ENCODE peak calls at places on chromosomes 2 and 18, in nine cellular contexts. One of them, this sample, is unnamed.

GRCh38 chr18:26654173-26655009 is 106.0 kb upstream of the KCTD1 start:
- DNase-seq in GM23248: no peak
- DNase-seq in AG04450: no peak
- DNase-seq in aorta: no peak
- DNase-seq in A549: no peak
- DNase-seq in CD4-positive, CD25-positive, alpha-beta regulatory T cell: no peak
- DNase-seq in endodermal cell: no peak
- DNase-seq in pancreas: no peak
- DNase-seq in astrocyte: no peak
- DNase-seq in this sample: no peak

GRCh38 chr2:81304154-81304830 is 999.7 kb upstream of the LRRTM1 start:
- DNase-seq in GM23248: no peak
- DNase-seq in AG04450: no peak
- DNase-seq in aorta: no peak
- DNase-seq in A549: no peak
- DNase-seq in CD4-positive, CD25-positive, alpha-beta regulatory T cell: no peak
- DNase-seq in endodermal cell: peak; percentile 62
- DNase-seq in pancreas: no peak
- DNase-seq in astrocyte: peak; percentile 26
- DNase-seq in this sample: no peak

GRCh38 chr2:203720011-203720410 is 13.6 kb downstream of the CD28 start:
- DNase-seq in GM23248: no peak
- DNase-seq in AG04450: no peak
- DNase-seq in aorta: no peak
- DNase-seq in A549: no peak
- DNase-seq in CD4-positive, CD25-positive, alpha-beta regulatory T cell: peak; percentile 20
- DNase-seq in endodermal cell: peak; percentile 61
- DNase-seq in pancreas: no peak
- DNase-seq in astrocyte: no peak
- DNase-seq in this sample: no peak

GRCh38 chr2:118913805-118914645 is 28.0 kb upstream of the MARCO start:
- DNase-seq in GM23248: peak; percentile 39
- DNase-seq in AG04450: no peak
- DNase-seq in aorta: no peak
- DNase-seq in A549: peak; percentile 2
- DNase-seq in CD4-positive, CD25-positive, alpha-beta regulatory T cell: no peak
- DNase-seq in endodermal cell: no peak
- DNase-seq in pancreas: no peak
- DNase-seq in astrocyte: no peak
- DNase-seq in this sample: peak; percentile 83

GRCh38 chr2:191187105-191187829 is 36.5 kb upstream of the STAT4 start:
- DNase-seq in GM23248: no peak
- DNase-seq in AG04450: no peak
- DNase-seq in aorta: no peak
- DNase-seq in A549: no peak
- DNase-seq in CD4-positive, CD25-positive, alpha-beta regulatory T cell: no peak
- DNase-seq in endodermal cell: no peak
- DNase-seq in pancreas: no peak
- DNase-seq in astrocyte: peak; percentile 48
- DNase-seq in this sample: no peak

GRCh38 chr18:76490701-76491171 is 4.3 kb downstream of the ZNF516 start:
- DNase-seq in GM23248: peak; percentile 70
- DNase-seq in AG04450: no peak
- DNase-seq in aorta: peak; percentile 61
- DNase-seq in A549: peak; percentile 13
- DNase-seq in CD4-positive, CD25-positive, alpha-beta regulatory T cell: peak; percentile 28
- DNase-seq in endodermal cell: peak; percentile 86
- DNase-seq in pancreas: peak; percentile 81
- DNase-seq in astrocyte: peak; percentile 10
- DNase-seq in this sample: peak; percentile 45

GRCh38 chr18:48048251-48048650 is 117.8 kb upstream of the SMAD2 start:
- DNase-seq in GM23248: no peak
- DNase-seq in AG04450: no peak
- DNase-seq in aorta: no peak
- DNase-seq in A549: no peak
- DNase-seq in CD4-positive, CD25-positive, alpha-beta regulatory T cell: no peak
- DNase-seq in endodermal cell: no peak
- DNase-seq in pancreas: no peak
- DNase-seq in astrocyte: no peak
- DNase-seq in this sample: no peak

GRCh38 chr2:7083580-7084509 is 166.6 kb downstream of the RNF144A start:
- DNase-seq in GM23248: peak; percentile 54
- DNase-seq in AG04450: no peak
- DNase-seq in aorta: no peak
- DNase-seq in A549: no peak
- DNase-seq in CD4-positive, CD25-positive, alpha-beta regulatory T cell: no peak
- DNase-seq in endodermal cell: peak; percentile 79
- DNase-seq in pancreas: no peak
- DNase-seq in astrocyte: peak; percentile 18
- DNase-seq in this sample: peak; percentile 19

GRCh38 chr2:61288070-61288841 is 126.3 kb downstream of the C2orf74 start:
- DNase-seq in GM23248: peak; percentile 19
- DNase-seq in AG04450: no peak
- DNase-seq in aorta: no peak
- DNase-seq in A549: no peak
- DNase-seq in CD4-positive, CD25-positive, alpha-beta regulatory T cell: no peak
- DNase-seq in endodermal cell: no peak
- DNase-seq in pancreas: no peak
- DNase-seq in astrocyte: no peak
- DNase-seq in this sample: no peak

GRCh38 chr2:6443424-6443823 is 422.3 kb downstream of the CMPK2 start:
- DNase-seq in GM23248: no peak
- DNase-seq in AG04450: no peak
- DNase-seq in aorta: no peak
- DNase-seq in A549: no peak
- DNase-seq in CD4-positive, CD25-positive, alpha-beta regulatory T cell: no peak
- DNase-seq in endodermal cell: no peak
- DNase-seq in pancreas: no peak
- DNase-seq in astrocyte: peak; percentile 26
- DNase-seq in this sample: no peak

GRCh38 chr2:32647180-32647651 is 19.4 kb downstream of the TTC27 start:
- DNase-seq in GM23248: peak; percentile 84
- DNase-seq in AG04450: peak; percentile 39
- DNase-seq in aorta: no peak
- DNase-seq in A549: no peak
- DNase-seq in CD4-positive, CD25-positive, alpha-beta regulatory T cell: no peak
- DNase-seq in endodermal cell: no peak
- DNase-seq in pancreas: no peak
- DNase-seq in astrocyte: peak; percentile 95
- DNase-seq in this sample: no peak

GRCh38 chr2:175203621-175204496 is 22.3 kb upstream of the ATP5MC3 start:
- DNase-seq in GM23248: peak; percentile 72
- DNase-seq in AG04450: peak; percentile 24
- DNase-seq in aorta: no peak
- DNase-seq in A549: peak; percentile 21
- DNase-seq in CD4-positive, CD25-positive, alpha-beta regulatory T cell: no peak
- DNase-seq in endodermal cell: peak; percentile 89
- DNase-seq in pancreas: peak; percentile 52
- DNase-seq in astrocyte: peak; percentile 16
- DNase-seq in this sample: peak; percentile 29

GRCh38 chr2:175206866-175207265 is 25.4 kb upstream of the ATP5MC3 start:
- DNase-seq in GM23248: no peak
- DNase-seq in AG04450: no peak
- DNase-seq in aorta: no peak
- DNase-seq in A549: no peak
- DNase-seq in CD4-positive, CD25-positive, alpha-beta regulatory T cell: no peak
- DNase-seq in endodermal cell: no peak
- DNase-seq in pancreas: no peak
- DNase-seq in astrocyte: no peak
- DNase-seq in this sample: no peak

GRCh38 chr2:175207741-175208438 is 26.4 kb upstream of the ATP5MC3 start:
- DNase-seq in GM23248: no peak
- DNase-seq in AG04450: no peak
- DNase-seq in aorta: no peak
- DNase-seq in A549: no peak
- DNase-seq in CD4-positive, CD25-positive, alpha-beta regulatory T cell: no peak
- DNase-seq in endodermal cell: no peak
- DNase-seq in pancreas: peak; percentile 29
- DNase-seq in astrocyte: peak; percentile 3
- DNase-seq in this sample: no peak

GRCh38 chr2:175205523-175205922 is 24.0 kb upstream of the ATP5MC3 start:
- DNase-seq in GM23248: peak; percentile 53
- DNase-seq in AG04450: no peak
- DNase-seq in aorta: no peak
- DNase-seq in A549: no peak
- DNase-seq in CD4-positive, CD25-positive, alpha-beta regulatory T cell: no peak
- DNase-seq in endodermal cell: no peak
- DNase-seq in pancreas: no peak
- DNase-seq in astrocyte: peak; percentile 71
- DNase-seq in this sample: peak; percentile 25
- H3K9me3 ChIP-seq in GM23248: no peaks in the 10 kb centered on the region
- H3K9me3 ChIP-seq in AG04450: no peaks in the 10 kb centered on the region
- H3K9me3 ChIP-seq in aorta: no peaks in the 10 kb centered on the region
- H3K9me3 ChIP-seq in A549: no peaks in the 10 kb centered on the region
- H3K9me3 ChIP-seq in CD4-positive, CD25-positive, alpha-beta regulatory T cell: no peaks in the 10 kb centered on the region
- H3K9me3 ChIP-seq in endodermal cell: peaks cover 1% of the 10 kb centered on the region
- H3K9me3 ChIP-seq in pancreas: no peaks in the 10 kb centered on the region
- H3K9me3 ChIP-seq in astrocyte: no peaks in the 10 kb centered on the region
- H3K9me3 ChIP-seq in this sample: no peaks in the 10 kb centered on the region

GRCh38 chr2:149877913-149878312 is 290.3 kb upstream of the MMADHC start:
- DNase-seq in GM23248: peak; percentile 78
- DNase-seq in AG04450: no peak
- DNase-seq in aorta: no peak
- DNase-seq in A549: no peak
- DNase-seq in CD4-positive, CD25-positive, alpha-beta regulatory T cell: no peak
- DNase-seq in endodermal cell: no peak
- DNase-seq in pancreas: no peak
- DNase-seq in astrocyte: peak; percentile 40
- DNase-seq in this sample: peak; percentile 72

GRCh38 chr2:149871091-149871885 is 283.7 kb upstream of the MMADHC start:
- DNase-seq in GM23248: no peak
- DNase-seq in AG04450: no peak
- DNase-seq in aorta: no peak
- DNase-seq in A549: no peak
- DNase-seq in CD4-positive, CD25-positive, alpha-beta regulatory T cell: no peak
- DNase-seq in endodermal cell: no peak
- DNase-seq in pancreas: no peak
- DNase-seq in astrocyte: no peak
- DNase-seq in this sample: no peak

GRCh38 chr2:149877064-149877463 is 289.5 kb upstream of the MMADHC start:
- DNase-seq in GM23248: no peak
- DNase-seq in AG04450: no peak
- DNase-seq in aorta: no peak
- DNase-seq in A549: no peak
- DNase-seq in CD4-positive, CD25-positive, alpha-beta regulatory T cell: no peak
- DNase-seq in endodermal cell: no peak
- DNase-seq in pancreas: no peak
- DNase-seq in astrocyte: no peak
- DNase-seq in this sample: no peak

GRCh38 chr2:149872041-149872440 is 284.5 kb upstream of the MMADHC start:
- DNase-seq in GM23248: peak; percentile 16
- DNase-seq in AG04450: no peak
- DNase-seq in aorta: no peak
- DNase-seq in A549: no peak
- DNase-seq in CD4-positive, CD25-positive, alpha-beta regulatory T cell: no peak
- DNase-seq in endodermal cell: no peak
- DNase-seq in pancreas: no peak
- DNase-seq in astrocyte: peak; percentile 29
- DNase-seq in this sample: no peak

GRCh38 chr2:149872638-149873037 is 285.1 kb upstream of the MMADHC start:
- DNase-seq in GM23248: no peak
- DNase-seq in AG04450: no peak
- DNase-seq in aorta: no peak
- DNase-seq in A549: no peak
- DNase-seq in CD4-positive, CD25-positive, alpha-beta regulatory T cell: no peak
- DNase-seq in endodermal cell: no peak
- DNase-seq in pancreas: no peak
- DNase-seq in astrocyte: no peak
- DNase-seq in this sample: no peak
- H3K9me3 ChIP-seq in GM23248: no peaks in the 10 kb centered on the region
- H3K9me3 ChIP-seq in AG04450: no peaks in the 10 kb centered on the region
- H3K9me3 ChIP-seq in aorta: no peaks in the 10 kb centered on the region
- H3K9me3 ChIP-seq in A549: peaks cover 7% of the 10 kb centered on the region
- H3K9me3 ChIP-seq in CD4-positive, CD25-positive, alpha-beta regulatory T cell: no peaks in the 10 kb centered on the region
- H3K9me3 ChIP-seq in endodermal cell: no peaks in the 10 kb centered on the region
- H3K9me3 ChIP-seq in pancreas: no peaks in the 10 kb centered on the region
- H3K9me3 ChIP-seq in astrocyte: peaks cover 4% of the 10 kb centered on the region
- H3K9me3 ChIP-seq in this sample: no peaks in the 10 kb centered on the region

GRCh38 chr18:57429607-57430165 is 5.5 kb upstream of the ONECUT2 start:
- DNase-seq in GM23248: no peak
- DNase-seq in AG04450: no peak
- DNase-seq in aorta: no peak
- DNase-seq in A549: no peak
- DNase-seq in CD4-positive, CD25-positive, alpha-beta regulatory T cell: no peak
- DNase-seq in endodermal cell: no peak
- DNase-seq in pancreas: no peak
- DNase-seq in astrocyte: no peak
- DNase-seq in this sample: no peak
- H3K9me3 ChIP-seq in GM23248: no peaks in the 10 kb centered on the region
- H3K9me3 ChIP-seq in AG04450: peaks cover 13% of the 10 kb centered on the region
- H3K9me3 ChIP-seq in aorta: peaks cover 7% of the 10 kb centered on the region
- H3K9me3 ChIP-seq in A549: no peaks in the 10 kb centered on the region
- H3K9me3 ChIP-seq in CD4-positive, CD25-positive, alpha-beta regulatory T cell: peaks cover 35% of the 10 kb centered on the region
- H3K9me3 ChIP-seq in endodermal cell: no peaks in the 10 kb centered on the region
- H3K9me3 ChIP-seq in pancreas: no peaks in the 10 kb centered on the region
- H3K9me3 ChIP-seq in astrocyte: peaks cover 5% of the 10 kb centered on the region
- H3K9me3 ChIP-seq in this sample: peaks cover 14% of the 10 kb centered on the region

GRCh38 chr2:188181035-188181434 is 110.6 kb upstream of the GULP1 start:
- DNase-seq in GM23248: no peak
- DNase-seq in AG04450: no peak
- DNase-seq in aorta: no peak
- DNase-seq in A549: no peak
- DNase-seq in CD4-positive, CD25-positive, alpha-beta regulatory T cell: no peak
- DNase-seq in endodermal cell: no peak
- DNase-seq in pancreas: no peak
- DNase-seq in astrocyte: no peak
- DNase-seq in this sample: no peak

GRCh38 chr2:188176626-188177025 is 115.0 kb upstream of the GULP1 start:
- DNase-seq in GM23248: peak; percentile 31
- DNase-seq in AG04450: no peak
- DNase-seq in aorta: no peak
- DNase-seq in A549: no peak
- DNase-seq in CD4-positive, CD25-positive, alpha-beta regulatory T cell: no peak
- DNase-seq in endodermal cell: no peak
- DNase-seq in pancreas: no peak
- DNase-seq in astrocyte: no peak
- DNase-seq in this sample: no peak

GRCh38 chr2:188181439-188181838 is 110.2 kb upstream of the GULP1 start:
- DNase-seq in GM23248: no peak
- DNase-seq in AG04450: no peak
- DNase-seq in aorta: no peak
- DNase-seq in A549: no peak
- DNase-seq in CD4-positive, CD25-positive, alpha-beta regulatory T cell: no peak
- DNase-seq in endodermal cell: peak; percentile 62
- DNase-seq in pancreas: no peak
- DNase-seq in astrocyte: no peak
- DNase-seq in this sample: peak; percentile 53

GRCh38 chr2:188187726-188188125 is 103.9 kb upstream of the GULP1 start:
- DNase-seq in GM23248: no peak
- DNase-seq in AG04450: no peak
- DNase-seq in aorta: no peak
- DNase-seq in A549: no peak
- DNase-seq in CD4-positive, CD25-positive, alpha-beta regulatory T cell: no peak
- DNase-seq in endodermal cell: no peak
- DNase-seq in pancreas: no peak
- DNase-seq in astrocyte: no peak
- DNase-seq in this sample: no peak

DNA sequence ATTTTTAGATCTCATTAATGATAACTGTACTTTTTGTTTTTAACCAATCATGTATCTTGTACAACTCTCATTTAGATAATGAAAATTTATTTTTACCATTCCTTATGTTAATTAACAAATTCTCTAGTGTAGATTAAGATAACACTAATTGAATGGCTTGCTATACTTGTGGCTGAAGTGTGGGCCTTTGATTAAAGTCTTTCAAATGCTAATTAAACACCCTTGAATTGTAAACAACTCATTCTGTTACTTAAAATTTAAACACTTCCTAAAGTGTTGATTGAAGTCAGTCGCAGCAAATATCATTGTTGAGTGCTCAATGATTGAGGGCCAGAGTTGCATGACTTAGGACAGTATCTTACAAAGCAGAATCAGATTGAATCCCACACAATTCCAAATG is 109.8 kb upstream of the GULP1 start:
- DNase-seq in GM23248: no peak
- DNase-seq in AG04450: no peak
- DNase-seq in aorta: no peak
- DNase-seq in A549: no peak
- DNase-seq in CD4-positive, CD25-positive, alpha-beta regulatory T cell: no peak
- DNase-seq in endodermal cell: no peak
- DNase-seq in pancreas: no peak
- DNase-seq in astrocyte: no peak
- DNase-seq in this sample: no peak
- H3K9me3 ChIP-seq in GM23248: no peaks in the 10 kb centered on the region
- H3K9me3 ChIP-seq in AG04450: no peaks in the 10 kb centered on the region
- H3K9me3 ChIP-seq in aorta: no peaks in the 10 kb centered on the region
- H3K9me3 ChIP-seq in A549: no peaks in the 10 kb centered on the region
- H3K9me3 ChIP-seq in CD4-positive, CD25-positive, alpha-beta regulatory T cell: peaks cover 5% of the 10 kb centered on the region
- H3K9me3 ChIP-seq in endodermal cell: peaks cover 13% of the 10 kb centered on the region
- H3K9me3 ChIP-seq in pancreas: no peaks in the 10 kb centered on the region
- H3K9me3 ChIP-seq in astrocyte: no peaks in the 10 kb centered on the region
- H3K9me3 ChIP-seq in this sample: no peaks in the 10 kb centered on the region

This sample was measured in mammary epithelial cell.